ENCODE peak calls at places on chromosome 3, in nine cellular contexts. K is gastrocnemius medialis; R is lower leg skin; S is OCI-LY7; L is CD8-positive, alpha-beta T cell; Q is heart left ventricle; Y is AG10803; Z is astrocyte; V is left lung. U is an unnamed sample.
A peak's percentile ranks its signal among the peaks of the same experiment; 100 is the strongest.

GRCh38 chr3:128597900-128598299 is 52.7 kb downstream of the RPN1 start:
- DNase-seq in Z (no peak), R (no peak), L (no peak), S (no peak), Q (no peak), K (no peak), Y (peak; percentile 69), V (no peak), U (no peak)

GRCh38 chr3:122247825-122248185 is 64.3 kb downstream of the CASR start:
- DNase-seq in Z (peak; percentile 48), K (no peak), S (peak; percentile 68), L (no peak), R (no peak), Y (peak; percentile 29), Q (no peak), V (no peak), U (no peak)

GRCh38 chr3:111917300-111917699 is 58.2 kb downstream of the PHLDB2 start:
- DNase-seq in Y (peak; percentile 46), R (no peak), K (no peak), L (no peak), Q (no peak), Z (peak; percentile 70), V (no peak), S (no peak), U (no peak)

GRCh38 chr3:197599089-197599765 is 43.5 kb upstream of the BDH1 start:
- DNase-seq in S (peak; percentile 88), V (peak; percentile 67), Q (peak; percentile 75), K (peak; percentile 54), R (peak; percentile 93), Z (peak; percentile 57), L (peak; percentile 79), Y (peak; percentile 74), U (peak; percentile 51)

GRCh38 chr3:177973241-177973840 is 562.9 kb upstream of the KCNMB2 start:
- DNase-seq in Q (no peak), L (no peak), K (no peak), R (no peak), Z (peak; percentile 47), V (no peak), S (no peak), Y (peak; percentile 24), U (no peak)

GRCh38 chr3:66055319-66055718 is 16.6 kb upstream of the MAGI1 start:
- DNase-seq in S (no peak), Q (no peak), Z (no peak), Y (no peak), R (no peak), K (no peak), L (no peak), V (no peak), U (no peak)

GRCh38 chr3:129078510-129078909 is 17.9 kb downstream of the GP9 start:
- DNase-seq in K (no peak), S (no peak), Z (no peak), Q (peak; percentile 45), R (no peak), V (no peak), Y (no peak), L (no peak), U (no peak)

GRCh38 chr3:109642042-109642441 is 304.7 kb upstream of the DPPA4 start:
- DNase-seq in L (no peak), K (no peak), Y (no peak), Q (no peak), Z (peak; percentile 9), R (no peak), S (no peak), V (no peak), U (no peak)

GRCh38 chr3:44525060-44525459 is 29.9 kb upstream of the ZKSCAN7 start:
- DNase-seq in S (no peak), Z (no peak), L (no peak), Y (no peak), Q (no peak), R (no peak), K (no peak), V (no peak), U (no peak)

GRCh38 chr3:44530957-44531356 is 24.0 kb upstream of the ZKSCAN7 start:
- DNase-seq in S (no peak), Q (no peak), L (no peak), K (no peak), V (no peak), Z (no peak), Y (no peak), R (no peak), U (no peak)

DNA sequence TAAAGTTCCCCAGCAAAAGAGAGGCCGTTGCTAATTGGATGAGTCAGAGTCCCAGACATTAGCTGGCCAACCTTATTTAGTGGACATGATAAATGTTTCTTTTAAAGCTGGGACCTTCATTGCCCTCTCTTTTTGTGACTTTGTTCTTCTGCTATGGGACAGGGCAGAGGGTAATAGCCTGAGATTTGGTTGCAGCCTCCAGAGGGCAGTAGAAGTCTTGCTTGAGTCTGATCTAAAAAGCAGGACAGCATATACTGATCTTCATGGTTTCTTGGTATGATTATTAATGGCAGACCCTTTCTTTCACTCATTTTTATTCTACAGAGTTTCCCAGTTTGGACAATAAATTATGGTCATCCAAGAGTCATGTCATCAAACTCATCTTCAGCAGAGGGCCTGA is 25.1 kb upstream of the ZKSCAN7 start:
- DNase-seq in Z (no peak), Y (peak; percentile 17), S (peak; percentile 20), L (no peak), R (no peak), Q (no peak), V (no peak), K (no peak), U (no peak)
- TF ChIP-seq CTCF in Z (no peak), Y (peak; percentile 53), S (peak; percentile 69), L (no peak), R (no peak), Q (peak; percentile 4), V (no peak), K (no peak), U (peak; percentile 39)

DNA sequence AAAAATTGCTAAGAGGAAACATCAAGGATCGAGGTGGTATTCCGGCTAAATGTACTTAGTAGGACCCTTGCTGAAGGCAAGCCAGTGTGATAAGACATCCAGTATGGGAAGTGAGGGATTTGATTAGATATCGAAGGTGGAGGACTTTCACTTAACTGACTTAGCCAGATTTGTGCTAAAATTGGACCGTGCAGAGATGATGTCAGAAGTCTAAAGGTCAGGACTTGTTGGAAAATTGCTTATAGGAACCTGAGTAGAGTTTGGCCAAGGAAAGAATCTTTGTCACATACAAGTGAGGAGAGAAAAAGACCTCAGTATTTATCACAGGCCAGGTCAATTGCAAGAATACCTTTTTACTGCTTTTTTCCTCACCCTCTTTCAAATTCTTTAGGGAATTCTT is 30.9 kb upstream of the PYDC2 start:
- DNase-seq in L (no peak), Y (no peak), V (no peak), K (no peak), R (no peak), Q (no peak), Z (no peak), S (no peak), U (no peak)
- H3K4me3 ChIP-seq in L (no peak overlapping the region), Y (no peak overlapping the region), V (no peak overlapping the region), K (no peak overlapping the region), R (no peak overlapping the region), Q (no peak overlapping the region), Z (no peak overlapping the region), S (no peak overlapping the region), U (no peak overlapping the region)

DNA sequence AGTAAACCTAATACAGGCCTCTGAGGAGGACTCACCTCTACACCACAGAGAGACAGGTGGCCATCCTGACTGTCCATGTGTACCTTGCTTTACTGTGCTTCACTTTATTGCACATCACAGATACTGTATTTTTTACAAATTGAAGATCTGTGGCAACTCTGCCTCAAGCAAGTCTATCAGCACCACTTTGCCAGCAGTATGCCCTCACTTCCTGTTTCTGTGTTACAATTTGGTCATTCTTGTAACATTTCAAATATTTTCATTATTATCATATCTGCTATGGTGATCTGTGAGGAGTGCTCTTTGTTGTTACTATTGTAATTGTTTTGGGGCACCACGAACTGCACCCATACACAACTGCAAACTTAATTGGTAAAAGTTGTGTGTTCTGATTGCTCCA is 78.0 kb downstream of the BBX start:
- DNase-seq in S (no peak), Q (no peak), V (no peak), R (no peak), K (no peak), Y (peak; percentile 39), Z (no peak), L (no peak), U (no peak)
- TF ChIP-seq CTCF in S (no peak), Q (no peak), V (no peak), R (no peak), K (no peak), Y (no peak), Z (no peak), L (no peak), U (peak; percentile 10)

DNA sequence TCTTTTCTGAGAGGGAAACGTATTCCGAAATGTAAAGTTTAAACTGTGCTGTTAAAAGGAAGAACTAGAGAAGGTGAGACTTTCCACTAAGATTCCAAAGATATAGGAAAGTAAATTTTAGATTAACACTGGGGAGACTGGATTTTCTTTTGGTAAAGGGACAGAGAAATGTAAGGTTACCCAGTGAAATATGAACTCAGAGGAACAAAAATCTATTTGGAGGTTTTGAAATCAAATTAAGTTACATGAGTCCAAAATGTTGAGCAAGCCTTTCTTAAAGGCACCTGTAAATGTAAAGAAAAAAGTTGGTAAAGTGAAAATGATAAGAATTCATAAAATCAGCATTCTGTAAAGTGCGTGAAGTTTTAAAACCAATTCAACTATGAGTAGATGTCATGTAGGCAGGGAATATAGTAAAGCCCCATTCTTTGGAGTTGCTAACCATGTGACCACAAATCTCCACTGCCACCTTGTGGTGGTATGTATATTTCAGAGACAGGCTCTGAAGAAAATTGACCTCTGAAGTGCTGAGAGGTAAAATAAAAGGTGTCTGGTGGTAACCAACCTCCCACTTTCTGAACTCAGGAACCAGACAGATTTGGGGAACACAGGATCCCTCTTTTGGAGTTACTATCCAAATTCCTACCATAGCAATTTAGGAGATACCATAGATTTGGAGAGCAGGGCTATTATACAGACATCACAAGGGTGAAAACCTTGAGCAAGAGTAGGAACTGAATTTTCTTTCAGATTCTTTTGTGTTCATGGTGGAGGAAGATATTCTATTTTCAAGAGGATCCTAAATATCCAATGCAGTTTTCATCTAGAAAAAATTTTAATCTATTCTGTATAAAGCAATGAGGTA is 215.3 kb downstream of the ROBO2 start:
- DNase-seq in Z (peak; percentile 12), S (peak; percentile 47), K (no peak), R (no peak), Y (peak; percentile 55), Q (no peak), L (no peak), V (no peak), U (peak; percentile 35)
- H3K4me3 ChIP-seq in Z (no peak overlapping the region), S (no peak overlapping the region), K (no peak overlapping the region), R (no peak overlapping the region), Y (no peak overlapping the region), Q (no peak overlapping the region), L (no peak overlapping the region), V (no peak overlapping the region), U (no peak overlapping the region)

GRCh38 chr3:63146154-63146553 is 132.0 kb upstream of the SYNPR start:
- DNase-seq in Z (no peak), Q (no peak), V (no peak), S (no peak), K (no peak), R (no peak), Y (no peak), L (no peak), U (no peak)

GRCh38 chr3:63142681-63143080 is 135.4 kb upstream of the SYNPR start:
- DNase-seq in Q (no peak), S (no peak), R (no peak), V (no peak), L (no peak), Y (no peak), Z (no peak), K (no peak), U (no peak)
- TF ChIP-seq CTCF in Q (no peak), S (peak; percentile 23), R (no peak), V (no peak), L (no peak), Y (no peak), Z (no peak), K (no peak), U (no peak)